ENCODE peak calls at places on chromosome 3, in four cellular contexts. B, H, I and Y are unnamed samples.

GRCh38 chr3:138174421-138175122 is at the start of gene DBR1:
- DNase-seq in B (peak; percentile 70), H (peak; percentile 76), I (peak; percentile 86), Y (peak; percentile 28)

GRCh38 chr3:146162561-146162960 is 1.6 kb upstream of the PLOD2 start:
- DNase-seq in B (no peak), I (no peak), H (no peak), Y (no peak)

GRCh38 chr3:197589545-197589944 is 33.8 kb upstream of the BDH1 start:
- DNase-seq in H (no peak), I (no peak), B (no peak), Y (no peak)

GRCh38 chr3:139235192-139235591 is 108.6 kb upstream of the MRPS22 start:
- DNase-seq in H (no peak), B (no peak), I (peak; percentile 30), Y (no peak)

GRCh38 chr3:115040673-115041286 is 106.3 kb downstream of the ZBTB20 start:
- DNase-seq in H (peak; percentile 24), I (peak; percentile 71), B (peak; percentile 31), Y (no peak)

GRCh38 chr3:122377975-122378374 is 5.1 kb downstream of the MIX23 start:
- DNase-seq in H (no peak), I (no peak), B (no peak), Y (no peak)

GRCh38 chr3:150830094-150830681 is 67.2 kb upstream of the SIAH2 start:
- DNase-seq in H (peak; percentile 28), I (no peak), B (no peak), Y (no peak)

GRCh38 chr3:113769551-113769950 is 22.7 kb downstream of the ATP6V1A start:
- DNase-seq in H (peak; percentile 23), B (no peak), I (peak; percentile 51), Y (no peak)

GRCh38 chr3:143648218-143648617 is 200.1 kb downstream of the SLC9A9 start:
- DNase-seq in I (no peak), H (no peak), B (no peak), Y (no peak)

GRCh38 chr3:81465510-81465909 is 295.9 kb downstream of the GBE1 start:
- DNase-seq in B (no peak), H (no peak), I (peak; percentile 60), Y (no peak)

GRCh38 chr3:143658116-143658515 is 190.2 kb downstream of the SLC9A9 start:
- DNase-seq in H (no peak), B (no peak), I (no peak), Y (no peak)

GRCh38 chr3:53819163-53819868 is 26.9 kb downstream of the CHDH start:
- DNase-seq in B (no peak), I (no peak), H (no peak), Y (no peak)

GRCh38 chr3:186750316-186750715 is 33.1 kb upstream of the EIF4A2 start:
- DNase-seq in I (no peak), B (no peak), H (no peak), Y (no peak)

GRCh38 chr3:191415566-191415965 is 45.4 kb upstream of the PYDC2 start:
- DNase-seq in I (no peak), H (no peak), B (no peak), Y (no peak)

GRCh38 chr3:149589332-149589731 is 68.5 kb downstream of the WWTR1 start:
- DNase-seq in B (no peak), I (peak; percentile 91), H (no peak), Y (no peak)

GRCh38 chr3:81579744-81580143 is 181.7 kb downstream of the GBE1 start:
- DNase-seq in H (no peak), I (no peak), B (no peak), Y (no peak)

GRCh38 chr3:63450023-63450422 is 171.9 kb downstream of the SYNPR start:
- DNase-seq in B (no peak), I (no peak), H (no peak), Y (no peak)

GRCh38 chr3:119181765-119182164 is 8.4 kb downstream of the UPK1B start:
- DNase-seq in H (peak; percentile 15), B (no peak), I (peak; percentile 15), Y (no peak)

GRCh38 chr3:112043621-112044201 is 9.2 kb downstream of the TMPRSS7 start:
- DNase-seq in H (peak; percentile 77), B (peak; percentile 38), I (peak; percentile 85), Y (peak; percentile 88)